ENCODE peak calls at places on chromosome X, in eight cellular contexts. G is ureter; V is GM12891; C is stimulated activated CD4-positive, alpha-beta T cell treated with anti-CD3 and anti-CD28 coated beads, Interleukin-15, amount 100 ng/mL, for 1 hour; S is nucleus accumbens; E is DMS153; Z is effector memory CD4-positive, alpha-beta T cell; B is NAMALWA. A is an unnamed sample.
A peak's percentile ranks its signal among the peaks of the same experiment; 100 is the strongest.

GRCh38 chrX:8755813-8756212 is 23.9 kb upstream of the ANOS1 start:
- DNase-seq in G (no peak), V (no peak), C (no peak), S (no peak), E (no peak), Z (no peak), B (no peak), A (no peak)

GRCh38 chrX:110037181-110037580 is 34.3 kb downstream of the TMEM164 start:
- DNase-seq in G (no peak), V (no peak), C (no peak), S (no peak), E (no peak), Z (no peak), B (no peak), A (no peak)

GRCh38 chrX:101368800-101369199 is 17.2 kb downstream of the BTK start:
- DNase-seq in G (no peak), V (no peak), C (no peak), S (no peak), E (no peak), Z (no peak), B (peak; percentile 24), A (no peak)

GRCh38 chrX:1246816-1247215 is 21.8 kb upstream of the CSF2RA start:
- DNase-seq in G (peak; percentile 66), V (peak; percentile 57), C (peak; percentile 82), S (no peak), E (no peak), Z (peak; percentile 41), B (peak; percentile 73), A (peak; percentile 26)

GRCh38 chrX:123399709-123400108 is 215.6 kb downstream of the GRIA3 start:
- DNase-seq in G (no peak), V (no peak), C (no peak), S (no peak), E (no peak), Z (no peak), B (no peak), A (no peak)

GRCh38 chrX:50638123-50638522 is 167.5 kb upstream of the DGKK start:
- DNase-seq in G (no peak), V (no peak), C (no peak), S (no peak), E (no peak), Z (no peak), B (no peak), A (no peak)

GRCh38 chrX:30488092-30488491 is 89.5 kb downstream of the TASL start:
- DNase-seq in G (no peak), V (no peak), C (no peak), S (no peak), E (no peak), Z (no peak), B (peak; percentile 29), A (no peak)

GRCh38 chrX:108090474-108091265 is 672 bp downstream of the PSMD10 start:
- DNase-seq in G (no peak), V (no peak), C (no peak), S (no peak), E (no peak), Z (no peak), B (peak; percentile 36), A (no peak)

GRCh38 chrX:83501003-83501402 is 7.1 kb upstream of the POU3F4 start:
- DNase-seq in G (no peak), V (no peak), C (no peak), S (no peak), E (no peak), Z (no peak), B (no peak), A (no peak)

GRCh38 chrX:118968031-118968430 is 6.4 kb upstream of the LONRF3 start:
- DNase-seq in G (no peak), V (no peak), C (no peak), S (no peak), E (no peak), Z (no peak), B (no peak), A (no peak)

GRCh38 chrX:103637604-103638338 is 9.0 kb downstream of the TCEAL1 start:
- DNase-seq in G (no peak), V (no peak), C (no peak), S (no peak), E (no peak), Z (no peak), B (no peak), A (no peak)

GRCh38 chrX:152450076-152450475 is 1.0 kb downstream of the GABRA3 start:
- DNase-seq in G (no peak), V (no peak), C (no peak), S (no peak), E (no peak), Z (no peak), B (no peak), A (no peak)

GRCh38 chrX:53308836-53309235 is 27.5 kb upstream of the IQSEC2 start:
- DNase-seq in G (no peak), V (no peak), C (no peak), S (no peak), E (no peak), Z (no peak), B (no peak), A (no peak)

GRCh38 chrX:151912780-151913179 is at the start of gene MAGEA4:
- DNase-seq in G (no peak), V (no peak), C (no peak), S (no peak), E (no peak), Z (no peak), B (no peak), A (no peak)

GRCh38 chrX:86348669-86349068 is 200.4 kb downstream of the DACH2 start:
- DNase-seq in G (no peak), V (no peak), C (no peak), S (no peak), E (no peak), Z (no peak), B (peak; percentile 24), A (no peak)

GRCh38 chrX:9141496-9141895 is 107.6 kb upstream of the FAM9B start:
- DNase-seq in G (no peak), V (no peak), C (no peak), S (no peak), E (no peak), Z (no peak), B (no peak), A (no peak)

GRCh38 chrX:3426552-3426951 is 80.1 kb upstream of the MXRA5 start:
- DNase-seq in G (no peak), V (no peak), C (no peak), S (no peak), E (no peak), Z (no peak), B (no peak), A (no peak)

GRCh38 chrX:8084023-8084422 is 87.0 kb downstream of the VCX2 start:
- DNase-seq in G (no peak), V (no peak), C (no peak), S (no peak), E (no peak), Z (no peak), B (no peak), A (no peak)

GRCh38 chrX:115949900-115950822 is 220.4 kb upstream of the AGTR2 start:
- DNase-seq in G (peak; percentile 55), V (no peak), C (no peak), S (no peak), E (peak; percentile 8), Z (no peak), B (peak; percentile 17), A (no peak)

GRCh38 chrX:148865237-148865636 is 364.8 kb downstream of the AFF2 start:
- DNase-seq in G (no peak), V (no peak), C (no peak), S (no peak), E (no peak), Z (no peak), B (peak; percentile 1), A (no peak)

GRCh38 chrX:10280061-10280460 is 123.3 kb downstream of the CLCN4 start:
- DNase-seq in G (no peak), V (no peak), C (no peak), S (no peak), E (no peak), Z (no peak), B (no peak), A (no peak)

GRCh38 chrX:21657318-21658151 is 595 bp downstream of the KLHL34 start:
- DNase-seq in G (no peak), V (no peak), C (no peak), S (no peak), E (no peak), Z (no peak), B (no peak), A (no peak)

GRCh38 chrX:15619053-15619772 is 18.5 kb upstream of the ACE2 start:
- DNase-seq in G (no peak), V (no peak), C (no peak), S (no peak), E (no peak), Z (no peak), B (no peak), A (no peak)

GRCh38 chrX:141760761-141761160 is 62.2 kb upstream of the SPANXD start:
- DNase-seq in G (no peak), V (no peak), C (no peak), S (no peak), E (no peak), Z (no peak), B (no peak), A (no peak)

GRCh38 chrX:76159453-76159852 is 13.4 kb upstream of the PBDC1 start:
- DNase-seq in G (no peak), V (no peak), C (no peak), S (no peak), E (no peak), Z (no peak), B (no peak), A (no peak)

GRCh38 chrX:44873415-44874270 is 655 bp downstream of the KDM6A start:
- DNase-seq in G (peak; percentile 76), V (no peak), C (peak; percentile 14), S (peak; percentile 12), E (no peak), Z (peak; percentile 4), B (peak; percentile 40), A (no peak)

GRCh38 chrX:47482512-47483309 is at the start of gene ZNF41:
- DNase-seq in G (peak; percentile 75), V (peak; percentile 60), C (peak; percentile 63), S (peak; percentile 37), E (peak; percentile 39), Z (peak; percentile 62), B (peak; percentile 90), A (peak; percentile 49)

GRCh38 chrX:120308959-120309872 is 2.0 kb downstream of the TMEM255A start:
- DNase-seq in G (peak; percentile 72), V (no peak), C (peak; percentile 44), S (peak; percentile 3), E (peak; percentile 86), Z (peak; percentile 67), B (peak; percentile 83), A (peak; percentile 16)

GRCh38 chrX:32524385-32524784 is 687.0 kb downstream of the DMD start:
- DNase-seq in G (no peak), V (no peak), C (no peak), S (no peak), E (no peak), Z (no peak), B (no peak), A (no peak)

A was measured in HuH-7.5.